ENCODE peak calls at places on chromosome 1, in nine cellular contexts. W, T, R, P, Y, O, N, V and E are unnamed samples.

GRCh38 chr1:165857046-165857801 is 29.8 kb downstream of the UCK2 start:
- DNase-seq in W (no peak), T (peak; percentile 55), R (no peak), P (no peak), Y (peak; percentile 52), O (peak; percentile 88), N (no peak), V (no peak), E (no peak)

GRCh38 chr1:75074719-75075395 is 59.3 kb upstream of the LHX8 start:
- DNase-seq in W (no peak), T (no peak), R (peak; percentile 15), P (no peak), Y (no peak), O (no peak), N (no peak), V (no peak), E (no peak)

GRCh38 chr1:204360314-204360713 is 585 bp upstream of the PLEKHA6 start:
- DNase-seq in W (no peak), T (no peak), R (no peak), P (no peak), Y (no peak), O (no peak), N (no peak), V (no peak), E (no peak)

GRCh38 chr1:156689035-156689959 is 12.1 kb upstream of the NES start:
- DNase-seq in W (peak; percentile 73), T (peak; percentile 80), R (peak; percentile 62), P (peak; percentile 84), Y (peak; percentile 92), O (peak; percentile 85), N (peak; percentile 80), V (peak; percentile 86), E (peak; percentile 55)

GRCh38 chr1:10504259-10504658 is 29.5 kb downstream of the PEX14 start:
- DNase-seq in W (no peak), T (no peak), R (no peak), P (no peak), Y (no peak), O (no peak), N (no peak), V (no peak), E (no peak)

GRCh38 chr1:241837901-241838300 is 10.1 kb upstream of the EXO1 start:
- DNase-seq in W (no peak), T (peak; percentile 98), R (no peak), P (no peak), Y (no peak), O (no peak), N (no peak), V (peak; percentile 69), E (no peak)

GRCh38 chr1:182702826-182703524 is 18.6 kb upstream of the RGS8 start:
- DNase-seq in W (no peak), T (no peak), R (no peak), P (no peak), Y (no peak), O (no peak), N (no peak), V (no peak), E (no peak)

GRCh38 chr1:51644533-51645197 is 27.8 kb downstream of the OSBPL9 start:
- DNase-seq in W (no peak), T (peak; percentile 85), R (no peak), P (no peak), Y (peak; percentile 25), O (no peak), N (peak; percentile 21), V (peak; percentile 87), E (no peak)

GRCh38 chr1:68221971-68222355 is 10.4 kb downstream of the WLS start:
- DNase-seq in W (no peak), T (peak; percentile 70), R (no peak), P (no peak), Y (no peak), O (no peak), N (no peak), V (peak; percentile 73), E (no peak)

GRCh38 chr1:92990828-92991227 is 29.6 kb upstream of the DIPK1A start:
- DNase-seq in W (no peak), T (no peak), R (no peak), P (no peak), Y (no peak), O (no peak), N (peak; percentile 33), V (no peak), E (no peak)

GRCh38 chr1:150150511-150151021 is 850 bp downstream of the PLEKHO1 start:
- DNase-seq in W (no peak), T (no peak), R (no peak), P (peak; percentile 78), Y (no peak), O (peak; percentile 55), N (peak; percentile 37), V (no peak), E (peak; percentile 42)

GRCh38 chr1:150152182-150152536 is 2.4 kb downstream of the PLEKHO1 start:
- DNase-seq in W (no peak), T (no peak), R (no peak), P (no peak), Y (no peak), O (no peak), N (no peak), V (peak; percentile 35), E (no peak)

GRCh38 chr1:150148834-150149489 is 754 bp upstream of the PLEKHO1 start:
- DNase-seq in W (no peak), T (no peak), R (no peak), P (no peak), Y (no peak), O (no peak), N (no peak), V (no peak), E (no peak)

GRCh38 chr1:150151291-150152181 is 1.8 kb downstream of the PLEKHO1 start:
- DNase-seq in W (no peak), T (no peak), R (peak; percentile 78), P (peak; percentile 51), Y (no peak), O (peak; percentile 73), N (peak; percentile 63), V (no peak), E (peak; percentile 43)

DNA sequence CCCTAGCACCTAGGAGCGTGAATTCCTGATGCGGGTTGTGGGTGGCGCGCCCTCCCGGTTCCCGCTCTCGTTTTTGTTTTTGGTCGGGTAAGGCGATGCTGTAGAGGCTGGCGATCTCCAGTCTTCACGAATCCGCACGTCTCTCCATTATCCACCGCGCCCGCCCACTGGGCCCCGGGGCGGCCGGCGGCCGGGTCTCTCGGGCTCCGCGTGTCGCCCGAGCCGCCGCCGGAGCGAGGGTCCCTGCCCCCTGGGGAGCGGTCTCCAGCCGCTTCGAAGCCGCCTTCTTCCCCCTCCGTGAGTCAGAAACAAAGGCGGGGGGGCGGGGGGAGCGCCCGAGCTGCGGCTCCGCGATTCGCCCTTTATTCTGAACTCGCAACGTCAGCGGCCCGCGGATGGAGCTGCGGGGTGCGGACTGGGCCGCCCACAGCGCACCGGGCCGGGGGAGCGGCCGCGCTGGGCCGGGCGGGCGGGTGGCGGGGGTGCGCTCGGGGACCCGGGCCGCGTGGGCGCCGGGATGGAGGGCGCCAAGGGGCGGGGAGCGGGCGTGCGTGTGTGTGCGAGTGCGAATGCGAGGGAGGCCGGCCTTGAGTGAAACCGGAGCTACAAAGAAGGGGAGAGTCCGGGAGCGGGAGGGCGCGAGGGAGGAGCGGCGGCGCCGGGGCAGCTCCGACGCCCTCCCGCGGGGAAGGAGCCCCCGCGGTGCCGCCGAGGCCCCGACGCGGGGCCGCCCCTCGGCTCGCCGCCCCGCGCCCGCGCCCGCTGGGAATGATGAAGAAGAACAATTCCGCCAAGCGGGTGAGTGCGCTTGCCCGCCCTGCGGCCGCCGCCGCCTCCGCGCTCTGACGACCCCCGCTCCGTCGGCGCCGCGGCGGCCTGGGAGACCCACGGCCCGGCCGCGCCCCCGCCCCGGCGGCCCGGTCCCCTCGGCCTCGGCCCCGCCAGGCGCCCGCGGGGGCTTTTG is at the start of gene PLEKHO1:
- DNase-seq in W (peak; percentile 88), T (peak; percentile 85), R (peak; percentile 85), P (peak; percentile 89), Y (peak; percentile 63), O (peak; percentile 83), N (peak; percentile 87), V (peak; percentile 86), E (peak; percentile 76)
- TF ChIP-seq CTCF in W (no peak), T (no peak), R (no peak), P (no peak), Y (no peak), O (no peak), N (no peak), V (no peak), E (no peak)

GRCh38 chr1:12078938-12079861 is 16.1 kb downstream of the TNFRSF8 start:
- DNase-seq in W (no peak), T (peak; percentile 47), R (peak; percentile 81), P (peak; percentile 59), Y (peak; percentile 54), O (peak; percentile 57), N (no peak), V (peak; percentile 70), E (peak; percentile 35)
- TF ChIP-seq CTCF in W (no peak), T (peak; percentile 63), R (peak; percentile 68), P (peak; percentile 28), Y (no peak), O (peak; percentile 68), N (peak; percentile 19), V (peak; percentile 78), E (no peak)

DNA sequence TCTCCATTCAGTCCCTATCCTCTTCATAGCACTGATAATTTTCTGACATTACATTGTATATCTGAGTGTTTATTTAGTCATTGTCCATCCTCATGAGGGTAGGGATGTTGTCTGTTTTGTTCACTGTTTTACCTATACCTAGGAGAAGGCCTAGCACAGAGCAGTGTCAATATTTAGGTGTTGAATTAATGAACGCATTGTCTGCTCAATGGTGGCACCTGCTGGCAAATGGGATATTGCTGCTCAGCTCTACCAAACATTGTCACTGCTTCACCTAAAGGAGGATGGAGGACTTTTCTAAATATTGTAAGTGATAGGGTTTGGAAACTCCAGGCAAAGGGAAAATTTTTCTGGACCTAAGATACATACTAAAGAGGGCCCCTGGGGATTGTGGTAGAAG is 243.9 kb downstream of the RRAGC start:
- DNase-seq in W (no peak), T (no peak), R (no peak), P (no peak), Y (no peak), O (no peak), N (no peak), V (no peak), E (no peak)
- TF ChIP-seq CTCF in W (no peak), T (peak; percentile 5), R (no peak), P (no peak), Y (no peak), O (peak; percentile 14), N (no peak), V (no peak), E (no peak)

GRCh38 chr1:12620931-12621330 is 2.9 kb upstream of the DHRS3 start:
- DNase-seq in W (no peak), T (no peak), R (no peak), P (no peak), Y (no peak), O (no peak), N (no peak), V (no peak), E (no peak)

GRCh38 chr1:12622506-12622905 is 4.5 kb upstream of the DHRS3 start:
- DNase-seq in W (no peak), T (no peak), R (no peak), P (peak; percentile 57), Y (no peak), O (no peak), N (no peak), V (no peak), E (no peak)

GRCh38 chr1:12620142-12620865 is 2.3 kb upstream of the DHRS3 start:
- DNase-seq in W (no peak), T (no peak), R (no peak), P (no peak), Y (no peak), O (peak; percentile 80), N (no peak), V (no peak), E (no peak)

GRCh38 chr1:12619396-12620141 is 1.6 kb upstream of the DHRS3 start:
- DNase-seq in W (peak; percentile 84), T (peak; percentile 87), R (peak; percentile 49), P (peak; percentile 91), Y (peak; percentile 70), O (peak; percentile 82), N (peak; percentile 91), V (peak; percentile 92), E (peak; percentile 63)

GRCh38 chr1:12621346-12622320 is 3.6 kb upstream of the DHRS3 start:
- DNase-seq in W (no peak), T (no peak), R (no peak), P (peak; percentile 66), Y (no peak), O (no peak), N (no peak), V (no peak), E (no peak)
- TF ChIP-seq CTCF in W (no peak), T (no peak), R (no peak), P (no peak), Y (no peak), O (no peak), N (no peak), V (no peak), E (no peak)